ENCODE peak calls at places on chromosome 13, in seven cellular contexts. D, Z, J, L, A, U and B are unnamed samples.

GRCh38 chr13:45441633-45442032 is 23.1 kb upstream of the COG3 start:
- DNase-seq in D (no peak), Z (no peak), J (peak), L (no peak), A (peak), U (no peak), B (no peak)

GRCh38 chr13:67574320-67575233 is 344.4 kb upstream of the PCDH9 start:
- DNase-seq in D (no peak), Z (no peak), J (no peak), L (no peak), A (peak), U (no peak), B (no peak)

GRCh38 chr13:102707465-102707864 is 12.6 kb upstream of the METTL21C start:
- DNase-seq in D (peak), Z (no peak), J (peak), L (no peak), A (peak), U (no peak), B (no peak)

GRCh38 chr13:29935309-29935981 is 85.0 kb upstream of the UBL3 start:
- DNase-seq in D (no peak), Z (no peak), J (no peak), L (peak), A (no peak), U (no peak), B (no peak)

GRCh38 chr13:109301276-109301675 is 485.1 kb downstream of the IRS2 start:
- DNase-seq in D (no peak), Z (no peak), J (no peak), L (no peak), A (no peak), U (no peak), B (no peak)

GRCh38 chr13:100517706-100518105 is 70.9 kb downstream of the GGACT start:
- DNase-seq in D (no peak), Z (no peak), J (no peak), L (no peak), A (no peak), U (no peak), B (no peak)

GRCh38 chr13:102696465-102696864 is 1.6 kb upstream of the METTL21C start:
- DNase-seq in D (no peak), Z (no peak), J (no peak), L (no peak), A (no peak), U (no peak), B (no peak)

GRCh38 chr13:36124236-36124822 is 6.9 kb downstream of the DCLK1 start:
- DNase-seq in D (peak), Z (no peak), J (peak), L (no peak), A (peak), U (no peak), B (no peak)

GRCh38 chr13:37360556-37360955 is 238.0 kb downstream of the POSTN start:
- DNase-seq in D (no peak), Z (no peak), J (peak), L (no peak), A (no peak), U (no peak), B (no peak)

GRCh38 chr13:112894423-112894672 is 74.7 kb upstream of the MCF2L start:
- DNase-seq in D (no peak), Z (no peak), J (no peak), L (no peak), A (no peak), U (no peak), B (no peak)

GRCh38 chr13:112895521-112896465 is 73.2 kb upstream of the MCF2L start:
- DNase-seq in D (no peak), Z (no peak), J (no peak), L (no peak), A (no peak), U (no peak), B (no peak)

GRCh38 chr13:112892759-112893569 is 76.0 kb upstream of the MCF2L start:
- DNase-seq in D (no peak), Z (no peak), J (no peak), L (no peak), A (no peak), U (peak), B (peak)

GRCh38 chr13:112894673-112895481 is 74.1 kb upstream of the MCF2L start:
- DNase-seq in D (no peak), Z (no peak), J (no peak), L (no peak), A (no peak), U (no peak), B (no peak)

GRCh38 chr13:112893570-112894422 is 75.2 kb upstream of the MCF2L start:
- DNase-seq in D (no peak), Z (no peak), J (peak), L (no peak), A (peak), U (peak), B (peak)
- TF ChIP-seq CTCF in D (no peak), Z (no peak), J (no peak), L (no peak), A (no peak), U (no peak), B (no peak)

GRCh38 chr13:80030491-80030890 is 310.4 kb downstream of the SPRY2 start:
- DNase-seq in D (no peak), Z (no peak), J (no peak), L (no peak), A (peak), U (no peak), B (peak)
- TF ChIP-seq CTCF in D (peak), Z (no peak), J (no peak), L (no peak), A (peak), U (no peak), B (no peak)

DNA sequence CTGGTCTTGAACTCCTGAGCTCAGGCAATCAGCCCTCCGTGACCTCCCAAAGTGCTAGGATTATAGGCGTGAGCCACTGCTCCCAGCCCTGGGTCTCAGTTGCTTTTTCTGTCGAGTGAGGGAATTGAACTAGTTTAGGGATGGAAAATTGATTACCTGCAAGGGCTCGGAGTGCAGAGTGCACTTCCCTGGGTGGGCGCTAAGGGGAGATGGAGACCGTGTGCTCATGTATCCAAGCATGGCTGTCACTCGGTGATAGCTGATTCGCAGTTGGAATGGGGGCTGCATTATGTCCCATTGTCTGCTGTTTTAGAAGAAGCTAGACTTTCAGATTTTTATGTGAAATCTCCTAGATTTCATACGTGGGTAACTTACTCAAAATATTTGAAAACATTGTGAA is 139.9 kb upstream of the RFC3 start:
- DNase-seq in D (no peak), Z (no peak), J (no peak), L (no peak), A (no peak), U (no peak), B (no peak)
- TF ChIP-seq CTCF in D (no peak), Z (no peak), J (no peak), L (no peak), A (no peak), U (no peak), B (no peak)

GRCh38 chr13:111153279-111153976 is 38.3 kb downstream of the ARHGEF7 start:
- DNase-seq in D (peak), Z (no peak), J (peak), L (peak), A (peak), U (peak), B (peak)
- TF ChIP-seq CTCF in D (peak), Z (no peak), J (peak), L (no peak), A (no peak), U (no peak), B (no peak)

GRCh38 chr13:25167349-25167748 is 4.7 kb downstream of the AMER2 start:
- DNase-seq in D (no peak), Z (no peak), J (no peak), L (no peak), A (no peak), U (no peak), B (no peak)
- TF ChIP-seq CTCF in D (no peak), Z (no peak), J (no peak), L (no peak), A (no peak), U (no peak), B (no peak)

DNA sequence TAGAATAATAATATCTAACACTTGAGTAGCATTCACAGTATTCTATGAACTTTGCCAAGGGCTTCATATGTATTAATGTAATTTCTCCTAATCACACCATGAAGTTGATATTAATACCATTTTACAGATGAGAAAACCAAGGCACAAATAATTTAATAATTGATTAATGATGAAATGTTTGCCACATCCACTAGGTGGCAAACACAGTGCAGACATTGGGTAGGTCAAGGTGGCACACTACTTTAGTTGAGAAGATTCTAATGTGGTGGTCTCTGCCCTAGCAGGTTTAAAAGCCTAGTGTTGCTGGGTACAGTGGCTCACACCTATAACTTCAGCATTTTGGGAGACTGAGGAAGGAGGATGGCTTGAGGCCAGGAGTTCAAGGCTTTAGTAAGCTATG is 412.4 kb downstream of the SUCLA2 start:
- DNase-seq in D (no peak), Z (no peak), J (no peak), L (no peak), A (no peak), U (no peak), B (no peak)
- TF ChIP-seq CTCF in D (no peak), Z (no peak), J (no peak), L (no peak), A (peak), U (no peak), B (no peak)